ENCODE peak calls at places on chromosome 15, in ten cellular contexts. F, E, U, N, G, C, A, Z, R and Y are unnamed samples.

GRCh38 chr15:101046826-101047225 is 127.7 kb downstream of the LRRK1 start:
- DNase-seq in R (no peak), F (no peak), C (no peak), E (no peak), G (peak), Z (no peak), A (no peak), U (no peak), N (no peak), Y (no peak)

GRCh38 chr15:56931674-56932507 is 13.4 kb downstream of the TCF12 start:
- DNase-seq in F (no peak), Z (no peak), R (no peak), E (no peak), C (no peak), U (no peak), N (no peak), A (no peak), G (no peak), Y (no peak)

GRCh38 chr15:40595773-40596172 is 1.7 kb downstream of the KNL1 start:
- DNase-seq in N (no peak), U (no peak), R (no peak), Z (no peak), C (no peak), A (no peak), E (no peak), F (no peak), G (no peak), Y (peak)

GRCh38 chr15:75410196-75410595 is 41.3 kb downstream of the SIN3A start:
- DNase-seq in E (no peak), G (no peak), A (no peak), F (no peak), U (no peak), C (no peak), R (no peak), N (no peak), Z (no peak), Y (no peak)

GRCh38 chr15:64209680-64210334 is 47.0 kb upstream of the PPIB start:
- DNase-seq in A (no peak), C (no peak), R (peak), F (no peak), G (no peak), U (peak), N (no peak), Z (no peak), E (no peak), Y (peak)

GRCh38 chr15:100665570-100665969 is 63.2 kb downstream of the ASB7 start:
- DNase-seq in R (no peak), G (no peak), U (no peak), E (no peak), A (no peak), N (no peak), C (no peak), F (no peak), Z (no peak), Y (no peak)

GRCh38 chr15:68512578-68512977 is 66.2 kb upstream of the CORO2B start:
- DNase-seq in Z (no peak), C (no peak), U (no peak), R (no peak), F (no peak), N (no peak), E (no peak), G (no peak), A (no peak), Y (no peak)

GRCh38 chr15:95464091-95464888 is 866.2 kb upstream of the NR2F2 start:
- DNase-seq in Z (no peak), U (no peak), N (no peak), G (no peak), E (no peak), A (no peak), C (no peak), R (no peak), F (no peak), Y (no peak)

GRCh38 chr15:85800460-85801123 is 5.9 kb upstream of the KLHL25 start:
- DNase-seq in Z (no peak), A (no peak), U (no peak), G (no peak), E (peak), R (peak), C (peak), N (no peak), F (peak), Y (peak)

GRCh38 chr15:77034620-77035467 is 36.1 kb downstream of the TSPAN3 start:
- DNase-seq in A (no peak), N (peak), F (no peak), Z (no peak), U (no peak), E (peak), C (peak), G (peak), R (peak), Y (no peak)

GRCh38 chr15:40746916-40747418 is 8.1 kb downstream of the RMDN3 start:
- DNase-seq in G (no peak), N (no peak), C (no peak), F (no peak), A (no peak), U (no peak), E (no peak), R (peak), Z (no peak), Y (peak)

GRCh38 chr15:77030042-77030927 is 35.4 kb downstream of the PSTPIP1 start:
- DNase-seq in N (no peak), E (no peak), A (no peak), U (no peak), C (peak), F (peak), G (peak), Z (no peak), R (peak), Y (no peak)

GRCh38 chr15:48936666-48937065 is 27.1 kb downstream of the SHC4 start:
- DNase-seq in E (no peak), R (no peak), Z (peak), A (no peak), C (no peak), F (no peak), N (no peak), G (no peak), U (peak), Y (no peak)

GRCh38 chr15:51333571-51333970 is 4.8 kb downstream of the CYP19A1 start:
- DNase-seq in Z (no peak), F (no peak), G (no peak), N (no peak), A (no peak), U (no peak), R (no peak), E (no peak), C (no peak), Y (no peak)

GRCh38 chr15:74036271-74037170 is 42.0 kb downstream of the PML start:
- DNase-seq in G (peak), U (peak), N (no peak), C (peak), E (no peak), A (no peak), Z (no peak), F (peak), R (peak), Y (no peak)

GRCh38 chr15:65115542-65115941 is 542 bp upstream of the UBAP1L start:
- DNase-seq in Z (no peak), U (no peak), F (no peak), A (no peak), R (no peak), G (no peak), N (no peak), C (no peak), E (no peak), Y (peak)

GRCh38 chr15:32688151-32688639 is 29.6 kb upstream of the GREM1 start:
- DNase-seq in F (no peak), R (no peak), N (no peak), G (no peak), Z (no peak), U (no peak), C (no peak), E (no peak), A (no peak), Y (peak)

GRCh38 chr15:88166330-88166993 is 90.1 kb downstream of the NTRK3 start:
- DNase-seq in R (peak), G (peak), Z (no peak), C (peak), F (peak), E (no peak), A (no peak), N (peak), U (no peak), Y (no peak)

GRCh38 chr15:39391230-39391629 is 189.6 kb upstream of the THBS1 start:
- DNase-seq in A (no peak), R (no peak), U (no peak), F (no peak), E (no peak), Z (no peak), G (no peak), N (no peak), C (peak), Y (no peak)

GRCh38 chr15:58962662-58963565 is 24.5 kb upstream of the RNF111 start:
- DNase-seq in U (no peak), F (no peak), N (no peak), Z (no peak), A (no peak), E (no peak), C (no peak), G (no peak), R (no peak), Y (no peak)

GRCh38 chr15:101692799-101693198 is 31.5 kb downstream of the TARS3 start:
- DNase-seq in C (no peak), U (no peak), E (no peak), A (no peak), G (no peak), N (no peak), F (no peak), R (no peak), Z (no peak), Y (no peak)

GRCh38 chr15:74528876-74529275 is 12.1 kb upstream of the ARID3B start:
- DNase-seq in E (no peak), A (no peak), C (no peak), N (no peak), R (no peak), G (no peak), U (no peak), Z (no peak), F (no peak), Y (no peak)